ENCODE peak calls at places on chromosome 6, in four cellular contexts. G is effector memory CD8-positive, alpha-beta T cell; W is activated CD4-positive, alpha-beta T cell treated with anti-CD3 and anti-CD28 coated beads, Interleukin-2, amount 50 U/mL, for 1 hour; F is left ventricle myocardium inferior. C is an unnamed sample.

GRCh38 chr6:86192123-86192522 is 549.4 kb upstream of the SYNCRIP start:
- DNase-seq in G (no peak), F (no peak), W (no peak), C (no peak)

GRCh38 chr6:104771258-104771832 is 88.4 kb downstream of the HACE1 start:
- DNase-seq in G (no peak), F (no peak), W (no peak), C (peak)

GRCh38 chr6:41162687-41163418 is at the start of gene TREM2:
- DNase-seq in W (no peak), F (no peak), G (no peak), C (no peak)

GRCh38 chr6:25050356-25050755 is 114.6 kb upstream of the RIPOR2 start:
- DNase-seq in F (no peak), G (peak), W (peak), C (no peak)

GRCh38 chr6:30886897-30887255 is 2.6 kb downstream of the DDR1 start:
- DNase-seq in G (no peak), W (no peak), F (no peak), C (no peak)

GRCh38 chr6:37456816-37457560 is 24.0 kb downstream of the CMTR1 start:
- DNase-seq in G (no peak), F (no peak), W (no peak), C (no peak)

GRCh38 chr6:16925461-16925860 is 164.2 kb upstream of the ATXN1 start:
- DNase-seq in W (no peak), G (no peak), F (no peak), C (no peak)

GRCh38 chr6:75296811-75297779 is 12.5 kb upstream of the TMEM30A start:
- DNase-seq in G (no peak), F (no peak), W (no peak), C (peak)

GRCh38 chr6:136728976-136729515 is 63.2 kb downstream of the MAP3K5 start:
- DNase-seq in G (no peak), W (no peak), F (no peak), C (no peak)